ENCODE peak calls at places on chromosomes 3 and 15, in four cellular contexts. X, U, Z and I are unnamed samples.

GRCh38 chr3:8451696-8452095 is 49.9 kb upstream of the LMCD1 start:
- DNase-seq in X (no peak), U (no peak), Z (peak; percentile 82), I (no peak)

GRCh38 chr3:44862221-44862637 is 517 bp downstream of the TMEM42 start:
- DNase-seq in X (peak; percentile 48), U (no peak), Z (peak; percentile 41), I (peak; percentile 1)

GRCh38 chr3:139120336-139120971 is 75.8 kb upstream of the PRR23C start:
- DNase-seq in X (no peak), U (no peak), Z (peak; percentile 43), I (no peak)

GRCh38 chr3:155282416-155283091 is 10.9 kb downstream of the STRIT1 start:
- DNase-seq in X (no peak), U (no peak), Z (peak; percentile 81), I (no peak)

GRCh38 chr3:140050977-140051957 is 116.3 kb downstream of the CLSTN2 start:
- DNase-seq in X (no peak), U (no peak), Z (no peak), I (peak; percentile 20)

GRCh38 chr15:59456114-59456513 is 18.1 kb downstream of the FAM81A start:
- DNase-seq in X (no peak), U (no peak), Z (no peak), I (peak; percentile 18)

GRCh38 chr3:111081008-111081545 is 9.5 kb downstream of the NECTIN3 start:
- DNase-seq in X (no peak), U (no peak), Z (no peak), I (no peak)

GRCh38 chr3:31567036-31567435 is 34.3 kb downstream of the STT3B start:
- DNase-seq in X (peak; percentile 32), U (no peak), Z (no peak), I (no peak)

GRCh38 chr3:143266512-143266911 is 146.9 kb downstream of the CHST2 start:
- DNase-seq in X (no peak), U (no peak), Z (peak; percentile 80), I (no peak)

GRCh38 chr15:62579842-62580241 is 414.8 kb upstream of the C2CD4B start:
- DNase-seq in X (no peak), U (no peak), Z (no peak), I (no peak)

GRCh38 chr3:103499967-103500366 is 1065.2 kb downstream of the ZPLD1 start:
- DNase-seq in X (no peak), U (no peak), Z (no peak), I (no peak)

GRCh38 chr15:80072285-80072684 is 12.8 kb downstream of the ZFAND6 start:
- DNase-seq in X (no peak), U (peak; percentile 39), Z (peak; percentile 93), I (peak; percentile 86)

GRCh38 chr15:80182611-80183210 is 29.9 kb downstream of the FAH start:
- DNase-seq in X (no peak), U (no peak), Z (peak; percentile 87), I (no peak)

GRCh38 chr15:57144448-57144847 is 226.0 kb downstream of the TCF12 start:
- DNase-seq in X (no peak), U (no peak), Z (peak; percentile 23), I (no peak)

GRCh38 chr3:66297260-66297863 is 76.6 kb downstream of the SLC25A26 start:
- DNase-seq in X (no peak), U (no peak), Z (peak; percentile 31), I (peak; percentile 21)

GRCh38 chr3:56985460-56986327 is 74.8 kb upstream of the SPATA12 start:
- DNase-seq in X (no peak), U (no peak), Z (peak; percentile 68), I (no peak)

GRCh38 chr15:68379058-68379758 is 52.8 kb downstream of the ITGA11 start:
- DNase-seq in X (no peak), U (no peak), Z (no peak), I (no peak)

GRCh38 chr3:18372786-18373405 is 52.2 kb downstream of the SATB1 start:
- DNase-seq in X (no peak), U (no peak), Z (no peak), I (no peak)

GRCh38 chr3:38829404-38829803 is 13.4 kb upstream of the SCN10A start:
- DNase-seq in X (no peak), U (no peak), Z (peak; percentile 89), I (no peak)

GRCh38 chr15:88315221-88315878 is 58.8 kb upstream of the NTRK3 start:
- DNase-seq in X (no peak), U (no peak), Z (no peak), I (no peak)

GRCh38 chr3:908839-909238 is 184.0 kb upstream of the CNTN6 start:
- DNase-seq in X (no peak), U (no peak), Z (no peak), I (no peak)

GRCh38 chr3:34212175-34212574 is 413.7 kb downstream of the PDCD6IP start:
- DNase-seq in X (no peak), U (no peak), Z (no peak), I (no peak)

GRCh38 chr3:184366619-184367321 is 5.3 kb downstream of the POLR2H start:
- DNase-seq in X (no peak), U (no peak), Z (peak; percentile 68), I (no peak)